ENCODE peak calls at places on chromosomes 16 and 17, in five cellular contexts. D, Q, X, B and Z are unnamed samples.

GRCh38 chr17:19387921-19388521 is 1.0 kb upstream of the MFAP4 start:
- DNase-seq in D (no peak), Q (no peak), X (no peak), B (no peak), Z (no peak)

GRCh38 chr17:32206816-32207215 is 58.8 kb upstream of the RHBDL3 start:
- DNase-seq in D (no peak), Q (no peak), X (no peak), B (no peak), Z (no peak)

GRCh38 chr17:5485270-5486205 is at the start of gene DERL2:
- DNase-seq in D (no peak), Q (no peak), X (no peak), B (peak; percentile 33), Z (no peak)

GRCh38 chr16:11140867-11141266 is 115.1 kb downstream of the SOCS1 start:
- DNase-seq in D (no peak), Q (no peak), X (peak; percentile 67), B (no peak), Z (no peak)

GRCh38 chr17:81033535-81034167 is 1.3 kb upstream of the BAIAP2 start:
- DNase-seq in D (no peak), Q (no peak), X (peak; percentile 62), B (peak; percentile 44), Z (no peak)

GRCh38 chr16:89811321-89811720 is 5.1 kb downstream of the FANCA start:
- DNase-seq in D (no peak), Q (no peak), X (no peak), B (no peak), Z (no peak)

GRCh38 chr16:22425036-22425801 is 50.8 kb upstream of the CDR2 start:
- DNase-seq in D (no peak), Q (no peak), X (peak; percentile 70), B (no peak), Z (no peak)

GRCh38 chr17:72039490-72039889 is 81.3 kb upstream of the SOX9 start:
- DNase-seq in D (no peak), Q (no peak), X (no peak), B (no peak), Z (no peak)

GRCh38 chr17:39212200-39212810 is 12.2 kb downstream of the RPL19 start:
- DNase-seq in D (no peak), Q (no peak), X (no peak), B (no peak), Z (no peak)

GRCh38 chr16:66093217-66093616 is 273.3 kb upstream of the CDH5 start:
- DNase-seq in D (no peak), Q (no peak), X (no peak), B (no peak), Z (no peak)

GRCh38 chr16:53121666-53122065 is 66.9 kb downstream of the CHD9 start:
- DNase-seq in D (no peak), Q (no peak), X (no peak), B (no peak), Z (no peak)

GRCh38 chr17:28807925-28808641 is 34.5 kb downstream of the FAM222B start:
- DNase-seq in D (peak; percentile 62), Q (no peak), X (no peak), B (peak; percentile 68), Z (no peak)

GRCh38 chr17:76515291-76515949 is 14.2 kb upstream of the RHBDF2 start:
- DNase-seq in D (no peak), Q (no peak), X (peak; percentile 68), B (no peak), Z (no peak)

GRCh38 chr16:86286991-86287640 is 223.2 kb upstream of the FOXF1 start:
- DNase-seq in D (no peak), Q (no peak), X (no peak), B (no peak), Z (no peak)
- H3K4me3 ChIP-seq in D (no peak overlapping the region), Q (peak overlapping the region; percentile 27), X (no peak overlapping the region), B (no peak overlapping the region), Z (no peak overlapping the region)

DNA sequence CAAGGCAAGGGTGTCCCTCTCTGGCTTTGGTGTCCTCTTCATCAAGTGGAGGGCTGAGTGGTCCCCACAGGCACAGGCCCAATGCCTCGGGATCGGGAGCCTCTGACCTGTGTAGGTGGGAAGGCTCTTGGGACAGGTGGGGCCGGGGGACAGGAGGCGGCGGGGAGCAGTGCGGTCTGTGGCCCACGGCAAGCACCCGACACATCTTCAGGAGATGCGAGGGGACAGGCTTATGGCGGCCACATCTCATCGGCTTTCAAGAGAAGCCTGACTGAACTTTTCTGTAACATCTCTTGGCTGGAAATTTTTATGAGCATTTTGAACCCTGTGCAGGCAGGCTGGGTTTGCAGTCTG is 8.7 kb downstream of the ZNF469 start:
- DNase-seq in D (no peak), Q (no peak), X (no peak), B (no peak), Z (no peak)
- H3K27me3 ChIP-seq in D (no peaks in the 10 kb centered on the region), Q (peaks cover 72% of the 10 kb centered on the region), X (no peaks in the 10 kb centered on the region), B (peaks cover 97% of the 10 kb centered on the region), Z (peaks cover 40% of the 10 kb centered on the region)

DNA sequence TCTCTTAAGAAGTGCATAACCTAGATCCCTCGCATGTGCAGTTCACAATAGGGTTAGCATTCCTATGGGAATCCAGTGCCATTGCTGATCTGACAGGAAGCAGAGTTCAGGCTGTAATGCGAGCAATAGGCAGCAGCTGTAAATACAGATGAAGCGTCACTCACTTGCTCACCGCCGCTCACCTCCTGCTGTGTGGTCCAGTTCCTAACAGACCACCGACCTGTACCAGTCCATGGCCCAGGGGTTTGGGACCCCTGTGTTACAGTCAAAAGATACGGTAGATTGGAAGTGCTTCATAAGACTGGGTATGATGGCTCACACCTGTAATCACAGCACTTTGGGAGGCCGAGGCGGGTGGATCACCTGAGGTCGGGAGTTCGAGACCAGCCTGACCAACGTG is 2.8 kb downstream of the STAT5A start:
- DNase-seq in D (no peak), Q (no peak), X (no peak), B (no peak), Z (no peak)
- H3K36me3 ChIP-seq in D (no peaks in the 10 kb centered on the region), Q (no peaks in the 10 kb centered on the region), X (no peaks in the 10 kb centered on the region), B (no peaks in the 10 kb centered on the region), Z (no peaks in the 10 kb centered on the region)

DNA sequence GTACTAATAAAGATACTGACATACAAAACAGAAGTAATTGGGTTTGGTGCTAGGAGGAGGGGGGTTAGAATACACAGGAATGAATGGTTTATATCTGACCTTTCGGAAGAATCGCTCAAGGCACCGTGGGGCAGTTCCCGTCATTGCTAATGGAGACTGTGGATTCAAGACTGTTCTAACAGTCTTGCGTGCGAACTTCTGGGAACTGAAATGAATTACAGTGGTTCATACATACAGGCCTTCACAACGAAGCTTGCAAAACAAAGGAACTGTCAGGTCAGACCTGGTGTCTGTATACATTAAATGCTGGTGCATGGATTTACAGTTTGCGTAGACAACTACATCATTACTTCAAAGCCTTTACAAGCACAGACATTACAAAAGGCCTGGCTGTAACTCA is 983.9 kb downstream of the CDH11 start:
- DNase-seq in D (no peak), Q (no peak), X (no peak), B (no peak), Z (no peak)
- H3K4me3 ChIP-seq in D (no peak overlapping the region), Q (no peak overlapping the region), X (no peak overlapping the region), B (no peak overlapping the region), Z (no peak overlapping the region)